ENCODE peak calls at places on chromosomes 16 and 17, in eight cellular contexts. L is dorsolateral prefrontal cortex; X is neural progenitor cell; G is lower leg skin; P is transverse colon; E is CD8-positive, alpha-beta T cell; O is testis; Y is body of pancreas. H is an unnamed sample.

GRCh38 chr16:49602201-49603041 is 228.8 kb downstream of the C16orf78 start:
- DNase-seq in L (no peak), O (peak), X (no peak), P (no peak), E (no peak), G (peak), Y (no peak), H (no peak)

GRCh38 chr17:45828171-45829133 is 16.2 kb upstream of the SPPL2C start:
- DNase-seq in X (no peak), P (no peak), E (no peak), G (no peak), Y (no peak), L (no peak), O (no peak), H (no peak)

GRCh38 chr16:71205482-71206131 is 24.9 kb downstream of the HYDIN start:
- DNase-seq in E (no peak), X (no peak), Y (peak), P (no peak), L (no peak), O (no peak), G (no peak), H (no peak)

GRCh38 chr16:68069511-68070248 is 15.5 kb upstream of the NFATC3 start:
- DNase-seq in G (peak), Y (peak), E (no peak), P (peak), L (no peak), O (peak), X (no peak), H (no peak)

GRCh38 chr16:16861546-16861945 is 482.6 kb downstream of the NPIPA7 start:
- DNase-seq in Y (peak), P (peak), O (peak), X (peak), G (peak), L (peak), E (peak), H (peak)

GRCh38 chr16:75045424-75045823 is 46.6 kb downstream of the ZNRF1 start:
- DNase-seq in X (no peak), O (no peak), L (no peak), G (peak), E (no peak), P (no peak), Y (no peak), H (no peak)

GRCh38 chr16:66653581-66654350 is 42.8 kb downstream of the CMTM4 start:
- DNase-seq in X (no peak), G (no peak), O (no peak), E (no peak), L (no peak), P (no peak), Y (no peak), H (no peak)

GRCh38 chr16:26976913-26977312 is 89.8 kb upstream of the C16orf82 start:
- DNase-seq in L (no peak), O (no peak), P (no peak), G (no peak), X (no peak), E (no peak), Y (no peak), H (no peak)

GRCh38 chr16:23836078-23836403 is 258 bp downstream of the PRKCB start:
- DNase-seq in G (no peak), O (no peak), Y (no peak), E (peak), L (no peak), P (no peak), X (no peak), H (no peak)

GRCh38 chr16:324201-324450 is 28.4 kb downstream of the AXIN1 start:
- DNase-seq in Y (no peak), P (no peak), E (no peak), L (no peak), X (no peak), O (no peak), G (no peak), H (no peak)

GRCh38 chr16:66619036-66619435 is 14.5 kb downstream of the CMTM3 start:
- DNase-seq in X (no peak), Y (no peak), O (no peak), G (no peak), E (no peak), L (no peak), P (no peak), H (no peak)

GRCh38 chr17:3966720-3967363 is 2.6 kb upstream of the ATP2A3 start:
- DNase-seq in Y (peak), P (peak), E (no peak), G (no peak), L (no peak), X (no peak), O (no peak), H (no peak)

GRCh38 chr16:50335198-50335958 is 33.4 kb downstream of the BRD7 start:
- DNase-seq in O (no peak), G (no peak), X (no peak), P (no peak), Y (no peak), E (no peak), L (no peak), H (peak)

GRCh38 chr17:59397316-59398073 is 66.0 kb downstream of the YPEL2 start:
- DNase-seq in L (no peak), X (no peak), Y (no peak), G (no peak), E (no peak), O (no peak), P (no peak), H (no peak)

GRCh38 chr16:20359997-20360396 is 7.5 kb upstream of the UMOD start:
- DNase-seq in P (no peak), Y (peak), O (peak), E (no peak), G (no peak), L (no peak), X (peak), H (no peak)

GRCh38 chr17:55072910-55073309 is 104.3 kb downstream of the STXBP4 start:
- DNase-seq in E (no peak), L (no peak), X (no peak), P (no peak), G (no peak), Y (no peak), O (no peak), H (peak)

GRCh38 chr16:26569793-26570192 is 496.9 kb upstream of the C16orf82 start:
- DNase-seq in X (peak), L (no peak), G (no peak), E (no peak), P (no peak), O (peak), Y (no peak), H (peak)

GRCh38 chr17:58339775-58340622 is 11.4 kb upstream of the TSPOAP1 start:
- DNase-seq in E (no peak), X (no peak), O (no peak), P (no peak), Y (no peak), G (no peak), L (no peak), H (peak)

GRCh38 chr17:58337126-58337599 is 8.6 kb upstream of the TSPOAP1 start:
- DNase-seq in G (no peak), X (no peak), Y (no peak), L (no peak), E (peak), O (no peak), P (peak), H (peak)

GRCh38 chr17:58337600-58338453 is 9.2 kb upstream of the TSPOAP1 start:
- DNase-seq in X (peak), E (peak), O (peak), P (peak), G (peak), Y (peak), L (no peak), H (peak)

GRCh38 chr17:58338907-58339774 is 10.5 kb upstream of the TSPOAP1 start:
- DNase-seq in Y (no peak), G (no peak), X (peak), E (no peak), L (no peak), O (no peak), P (peak), H (peak)

DNA sequence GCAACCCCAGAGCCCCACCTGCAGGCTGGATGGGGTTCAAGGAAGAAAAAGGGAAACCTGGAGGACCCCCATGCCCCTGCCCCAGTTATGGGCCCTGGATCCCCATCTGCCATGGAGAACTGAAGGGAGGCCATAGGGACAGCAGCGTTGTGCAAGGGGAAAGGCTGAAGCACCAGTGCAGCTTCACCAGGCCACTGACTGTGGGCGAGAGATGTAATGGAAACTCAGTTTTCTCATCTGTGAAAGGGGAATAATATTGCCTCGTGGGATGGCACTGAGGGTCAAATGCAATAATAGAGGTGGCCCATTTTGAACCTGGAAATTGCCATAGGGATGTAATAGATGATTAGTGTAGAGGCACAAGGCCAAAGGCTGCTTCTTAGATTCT is 9.9 kb upstream of the TSPOAP1 start:
- DNase-seq in L (no peak), G (no peak), P (no peak), Y (no peak), O (no peak), E (no peak), X (no peak), H (no peak)
- TF ChIP-seq CTCF in L (no peak), G (no peak), P (no peak), Y (no peak), O (no peak), E (no peak), X (peak), H (peak)

GRCh38 chr16:9683677-9684076 is 498.6 kb downstream of the GRIN2A start:
- DNase-seq in E (no peak), L (no peak), O (no peak), X (no peak), P (no peak), G (no peak), Y (no peak), H (no peak)

GRCh38 chr16:9681556-9681955 is 500.7 kb downstream of the GRIN2A start:
- DNase-seq in P (no peak), X (peak), E (no peak), G (no peak), Y (no peak), L (no peak), O (no peak), H (no peak)

GRCh38 chr16:9682320-9682719 is 499.9 kb downstream of the GRIN2A start:
- DNase-seq in G (no peak), E (no peak), O (no peak), Y (no peak), X (peak), P (no peak), L (no peak), H (no peak)

GRCh38 chr16:9680021-9680655 is 502.1 kb downstream of the GRIN2A start:
- DNase-seq in Y (no peak), G (no peak), X (no peak), L (no peak), O (no peak), P (no peak), E (no peak), H (no peak)

GRCh38 chr16:9680968-9681367 is 501.3 kb downstream of the GRIN2A start:
- DNase-seq in O (no peak), G (no peak), X (no peak), Y (no peak), L (no peak), E (no peak), P (no peak), H (no peak)
- H3K4me3 ChIP-seq in O (no peak), G (no peak), X (no peak), Y (no peak), L (no peak), E (no peak), P (no peak), H (no peak)

GRCh38 chr16:15044286-15044685 is 11.6 kb downstream of the NTAN1 start:
- DNase-seq in X (no peak), G (no peak), P (no peak), O (no peak), L (no peak), Y (no peak), E (no peak), H (no peak)

GRCh38 chr16:15043344-15043743 is 12.5 kb downstream of the NTAN1 start:
- DNase-seq in Y (no peak), O (no peak), G (no peak), E (no peak), X (no peak), P (no peak), L (no peak), H (no peak)

GRCh38 chr16:15037745-15038144 is 18.1 kb downstream of the NTAN1 start:
- DNase-seq in X (no peak), E (no peak), L (no peak), O (no peak), P (no peak), G (no peak), Y (no peak), H (no peak)

GRCh38 chr16:15038689-15039088 is 17.2 kb downstream of the NTAN1 start:
- DNase-seq in P (no peak), X (peak), Y (no peak), O (no peak), L (no peak), G (no peak), E (no peak), H (no peak)

GRCh38 chr16:15041260-15042011 is 14.4 kb downstream of the NTAN1 start:
- DNase-seq in O (peak), X (peak), E (no peak), L (no peak), G (peak), P (peak), Y (peak), H (no peak)
- TF ChIP-seq CTCF in O (no peak), X (no peak), E (no peak), L (peak), G (no peak), P (peak), Y (no peak), H (no peak)

GRCh38 chr17:50563095-50563511 is 2.6 kb downstream of the CACNA1G start:
- DNase-seq in P (no peak), L (no peak), Y (no peak), O (no peak), X (no peak), G (no peak), E (no peak), H (no peak)
- H3K4me3 ChIP-seq in P (no peak), L (no peak), Y (no peak), O (no peak), X (no peak), G (no peak), E (no peak), H (no peak)

GRCh38 chr17:64230551-64231408 is 32.3 kb downstream of the TEX2 start:
- DNase-seq in P (no peak), Y (no peak), O (peak), X (no peak), E (no peak), G (no peak), L (no peak), H (no peak)
- TF ChIP-seq CTCF in P (no peak), Y (no peak), O (no peak), X (no peak), E (no peak), G (no peak), L (no peak), H (no peak)

GRCh38 chr16:11752856-11753255 is 10.2 kb upstream of the TXNDC11 start:
- DNase-seq in E (no peak), X (no peak), G (no peak), Y (peak), O (no peak), L (no peak), P (no peak), H (no peak)
- H3K4me3 ChIP-seq in E (no peak), X (no peak), G (no peak), Y (no peak), O (no peak), L (no peak), P (no peak), H (no peak)

GRCh38 chr17:41864837-41865595 is at the start of gene KLHL11:
- DNase-seq in X (peak), Y (peak), E (peak), P (peak), O (peak), G (peak), L (peak), H (peak)
- TF ChIP-seq CTCF in X (no peak), Y (peak), E (no peak), P (no peak), O (no peak), G (no peak), L (peak), H (no peak)

DNA sequence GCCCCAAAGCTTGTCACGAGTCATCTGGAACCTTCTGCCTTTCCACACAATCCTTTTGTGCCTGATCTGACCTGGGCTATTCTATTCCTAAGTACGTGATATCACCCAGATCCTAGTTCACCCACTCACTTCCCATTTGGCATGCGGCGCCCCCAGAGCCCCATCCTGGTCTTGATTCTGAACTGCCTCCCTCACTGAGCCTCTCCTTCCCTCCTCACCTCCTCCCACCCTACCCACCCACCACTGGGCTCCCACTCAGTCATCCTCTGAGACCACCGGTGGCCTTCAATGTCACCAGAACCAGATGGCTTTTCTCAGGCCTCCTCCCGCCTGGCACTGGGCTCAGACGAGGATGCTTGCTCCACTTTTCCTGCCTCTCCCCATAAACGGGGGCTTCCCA is 18.5 kb downstream of the WDR45B start:
- DNase-seq in X (no peak), P (no peak), O (no peak), Y (no peak), L (no peak), G (no peak), E (no peak), H (no peak)
- H3K4me3 ChIP-seq in X (no peak), P (no peak), O (no peak), Y (no peak), L (no peak), G (no peak), E (no peak), H (no peak)

DNA sequence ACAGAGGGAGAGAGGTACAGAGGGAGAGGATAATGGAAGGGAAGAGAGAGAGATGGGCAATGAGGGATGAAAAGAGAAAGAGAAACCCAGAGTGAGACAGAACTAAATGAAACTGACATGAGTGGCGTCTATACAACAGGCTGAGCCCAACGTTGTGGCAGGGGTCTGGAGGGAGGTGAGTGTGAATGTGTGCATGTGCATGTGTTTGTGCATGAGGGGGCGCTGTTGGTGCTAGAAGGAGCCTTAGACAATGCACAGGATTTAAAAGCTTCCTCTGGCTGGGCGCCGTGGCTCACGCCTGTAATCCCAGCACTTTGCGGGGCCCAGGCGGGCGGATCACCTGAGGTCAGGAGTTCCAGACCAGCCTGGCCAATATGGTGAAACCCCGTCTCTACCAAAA is 454.8 kb upstream of the CDH11 start:
- DNase-seq in X (peak), P (no peak), G (no peak), E (no peak), O (no peak), L (no peak), Y (no peak), H (no peak)
- TF ChIP-seq CTCF in X (peak), P (no peak), G (no peak), E (no peak), O (no peak), L (no peak), Y (no peak), H (no peak)

GRCh38 chr17:65593092-65593869 is 31.8 kb upstream of the AXIN2 start:
- DNase-seq in Y (no peak), P (no peak), G (no peak), L (no peak), O (no peak), X (no peak), E (peak), H (no peak)

GRCh38 chr17:65594585-65594940 is 33.1 kb upstream of the AXIN2 start:
- DNase-seq in G (no peak), X (no peak), L (no peak), E (no peak), O (no peak), P (no peak), Y (no peak), H (peak)

GRCh38 chr17:65592131-65592965 is 30.9 kb upstream of the AXIN2 start:
- DNase-seq in Y (no peak), X (no peak), L (no peak), O (no peak), E (no peak), G (no peak), P (no peak), H (no peak)

GRCh38 chr17:65595071-65595655 is 33.7 kb upstream of the AXIN2 start:
- DNase-seq in L (no peak), Y (no peak), X (no peak), G (no peak), E (no peak), P (no peak), O (no peak), H (peak)

DNA sequence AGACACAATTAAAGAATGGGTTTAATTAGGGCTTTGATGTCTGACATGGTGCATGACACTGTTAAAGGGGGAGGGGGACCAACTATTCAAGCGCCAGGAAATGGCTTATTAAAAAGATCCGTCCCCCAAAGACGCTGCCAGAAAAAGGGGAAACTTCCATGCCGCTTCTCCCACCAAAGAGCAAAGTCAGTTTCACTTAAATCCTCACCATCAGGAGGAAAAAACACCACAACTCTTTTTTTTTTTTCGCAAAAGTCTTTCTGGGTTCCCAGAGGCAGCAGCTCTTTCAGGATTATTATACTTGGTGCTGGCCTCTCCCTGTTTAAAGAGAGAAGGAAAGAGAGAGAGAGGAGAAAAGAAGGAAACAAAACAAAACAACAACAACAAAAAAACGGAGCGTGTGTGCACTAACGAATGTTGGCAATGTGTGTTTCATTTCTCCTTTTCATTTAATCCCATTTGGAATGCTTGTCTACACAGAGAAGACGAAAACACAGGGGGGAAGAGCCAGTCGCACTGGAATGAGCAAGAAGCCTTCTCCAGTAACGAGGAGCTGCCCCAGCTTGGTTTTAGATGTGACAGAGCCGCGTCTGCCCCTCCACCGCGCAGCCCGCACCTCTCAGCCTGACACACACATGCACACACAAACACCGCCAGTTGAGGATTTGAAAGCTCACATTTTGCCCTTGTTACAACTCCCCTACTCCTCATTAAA is 32.6 kb upstream of the AXIN2 start:
- DNase-seq in X (peak), E (no peak), G (no peak), P (no peak), L (no peak), Y (no peak), O (no peak), H (peak)
- H3K4me3 ChIP-seq in X (peak), E (peak), G (no peak), P (no peak), L (peak), Y (no peak), O (no peak), H (no peak)